ENCODE peak calls at places on chromosome 3, in six cellular contexts. R is testis, H is WTC11, U is body of pancreas, E is cardiac fibroblast, Z is mucosa of descending colon. T is an unnamed sample.

GRCh38 chr3:197692641-197693040 is 44.1 kb downstream of the RUBCN start:
- DNase-seq in R (no peak), U (no peak), Z (no peak), H (no peak), E (peak), T (no peak)

GRCh38 chr3:4356642-4357041 is 53.5 kb downstream of the SETMAR start:
- DNase-seq in U (no peak), R (no peak), E (no peak), H (no peak), Z (no peak), T (no peak)

GRCh38 chr3:48215876-48216275 is 7.4 kb upstream of the CAMP start:
- DNase-seq in H (no peak), R (peak), E (peak), Z (no peak), U (peak), T (no peak)

GRCh38 chr3:107297597-107297996 is 79.6 kb upstream of the CCDC54 start:
- DNase-seq in R (no peak), Z (no peak), H (no peak), E (no peak), U (no peak), T (no peak)

GRCh38 chr3:24101676-24102168 is 156.6 kb downstream of the NR1D2 start:
- DNase-seq in E (peak), R (no peak), Z (no peak), H (no peak), U (no peak), T (no peak)

GRCh38 chr3:190504354-190505125 is 9.3 kb upstream of the IL1RAP start:
- DNase-seq in E (peak), U (no peak), H (no peak), R (no peak), Z (no peak), T (no peak)

GRCh38 chr3:78728406-78729145 is 1039.2 kb downstream of the ROBO1 start:
- DNase-seq in H (no peak), Z (peak), U (peak), R (peak), E (peak), T (no peak)

GRCh38 chr3:178719036-178719635 is 182.9 kb downstream of the KCNMB2 start:
- DNase-seq in E (peak), H (no peak), Z (no peak), R (no peak), U (no peak), T (no peak)

GRCh38 chr3:181921220-181921619 is 209.5 kb downstream of the SOX2 start:
- DNase-seq in R (no peak), U (no peak), H (no peak), E (no peak), Z (no peak), T (no peak)

GRCh38 chr3:33099701-33100100 is 2.8 kb upstream of the GLB1 start:
- DNase-seq in U (no peak), R (no peak), E (no peak), H (no peak), Z (no peak), T (no peak)

GRCh38 chr3:9769426-9770275 is at the start of gene CAMK1:
- DNase-seq in E (peak), H (peak), R (peak), U (peak), Z (peak), T (peak)

GRCh38 chr3:195760345-195760983 is 39.7 kb downstream of the MUC20 start:
- DNase-seq in R (peak), E (peak), U (no peak), H (no peak), Z (peak), T (no peak)

GRCh38 chr3:32794487-32795308 is 23.1 kb upstream of the TRIM71 start:
- DNase-seq in Z (no peak), E (no peak), U (peak), R (no peak), H (no peak), T (no peak)

GRCh38 chr3:57382933-57383332 is 90.4 kb upstream of the ASB14 start:
- DNase-seq in H (no peak), U (no peak), R (no peak), E (peak), Z (no peak), T (no peak)

DNA sequence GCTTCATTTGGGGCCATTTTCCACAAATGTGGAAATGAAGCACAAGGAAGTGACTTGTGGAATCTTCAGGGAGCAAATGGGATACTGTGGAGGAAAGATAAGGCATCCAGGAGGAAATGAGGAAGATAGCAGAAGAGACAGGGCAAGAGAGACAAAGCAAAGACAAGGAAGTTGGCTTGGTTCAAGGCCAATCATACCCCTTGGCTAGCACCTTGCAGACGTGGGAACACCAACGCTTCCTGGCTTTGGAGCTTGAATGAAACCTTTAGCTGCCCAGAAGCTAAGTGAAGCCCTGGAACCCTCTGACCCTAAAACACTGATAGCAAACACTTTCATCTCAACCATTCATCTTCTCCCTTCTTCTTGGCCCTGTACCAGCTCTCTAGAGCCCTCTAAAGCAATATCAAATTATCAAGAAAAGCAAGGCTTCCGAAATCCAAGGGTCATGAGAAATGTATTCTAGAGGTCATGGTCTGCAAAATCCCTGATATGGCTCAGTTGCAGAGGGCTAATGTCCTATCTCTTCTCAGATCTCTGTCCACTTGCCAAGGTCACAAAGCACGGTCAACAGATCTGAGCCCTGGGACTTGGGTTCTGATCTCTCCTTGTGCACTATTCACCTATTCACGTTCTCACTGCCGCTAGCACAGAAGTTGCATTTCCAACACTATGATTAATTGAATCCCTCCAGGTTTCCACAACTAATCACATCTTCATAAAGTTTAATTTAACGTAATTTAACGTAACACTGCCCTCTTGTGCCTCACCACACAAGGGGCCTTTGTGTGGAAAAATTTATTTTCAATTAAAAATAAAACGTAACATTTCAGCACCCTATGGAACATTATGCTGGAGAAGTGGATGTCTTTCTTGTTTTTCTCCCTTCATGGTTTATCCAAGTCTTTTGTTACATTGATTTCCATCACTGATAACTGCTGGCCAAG is 557.6 kb upstream of the ADAMTS9 start:
- DNase-seq in R (no peak), H (no peak), Z (no peak), E (peak), U (no peak), T (peak)
- TF ChIP-seq CTCF in R (peak), H (no peak), Z (no peak), E (peak), U (peak), T (no peak)

DNA sequence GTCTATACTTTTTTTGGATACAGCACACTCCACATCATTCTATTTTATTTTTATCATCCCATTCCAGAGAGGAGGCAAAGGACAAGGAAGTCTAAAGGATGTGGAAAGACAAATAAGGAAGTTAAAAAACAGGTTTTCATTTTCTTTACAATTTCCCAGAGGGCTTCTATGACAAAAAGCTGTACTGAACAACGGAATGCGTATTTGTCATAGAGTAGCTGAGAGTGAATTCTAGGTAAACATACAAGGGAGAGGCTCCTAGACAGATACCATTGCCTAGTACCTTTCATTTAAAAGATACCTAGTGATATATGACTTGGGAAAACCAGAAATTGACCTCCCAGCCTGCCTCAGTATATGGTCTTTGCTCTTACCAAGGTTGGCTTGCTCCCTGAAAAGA is 341.7 kb downstream of the FHIT start:
- DNase-seq in E (no peak), Z (no peak), R (no peak), H (no peak), U (no peak), T (no peak)
- TF ChIP-seq CTCF in E (no peak), Z (no peak), R (no peak), H (no peak), U (no peak), T (no peak)

GRCh38 chr3:64444619-64445317 is 219.5 kb upstream of the PRICKLE2 start:
- DNase-seq in Z (no peak), E (no peak), U (no peak), R (no peak), H (peak), T (peak)
- TF ChIP-seq CTCF in Z (no peak), E (no peak), U (no peak), R (no peak), H (no peak), T (no peak)

GRCh38 chr3:14539384-14540208 is 546 bp downstream of the GRIP2 start:
- DNase-seq in R (no peak), H (no peak), Z (no peak), E (no peak), U (no peak), T (no peak)

GRCh38 chr3:14540821-14541385 is 761 bp upstream of the GRIP2 start:
- DNase-seq in H (no peak), R (no peak), E (no peak), Z (peak), U (no peak), T (no peak)

GRCh38 chr3:14541646-14542045 is 1.5 kb upstream of the GRIP2 start:
- DNase-seq in R (no peak), E (no peak), Z (no peak), H (no peak), U (no peak), T (no peak)

GRCh38 chr3:14538451-14539088 is 1.6 kb downstream of the GRIP2 start:
- DNase-seq in E (no peak), Z (no peak), U (no peak), H (no peak), R (no peak), T (no peak)

GRCh38 chr3:14540209-14540575 is at the start of gene GRIP2:
- DNase-seq in H (no peak), E (no peak), U (no peak), Z (no peak), R (no peak), T (no peak)
- TF ChIP-seq CTCF in H (no peak), E (no peak), U (no peak), Z (no peak), R (no peak), T (no peak)

DNA sequence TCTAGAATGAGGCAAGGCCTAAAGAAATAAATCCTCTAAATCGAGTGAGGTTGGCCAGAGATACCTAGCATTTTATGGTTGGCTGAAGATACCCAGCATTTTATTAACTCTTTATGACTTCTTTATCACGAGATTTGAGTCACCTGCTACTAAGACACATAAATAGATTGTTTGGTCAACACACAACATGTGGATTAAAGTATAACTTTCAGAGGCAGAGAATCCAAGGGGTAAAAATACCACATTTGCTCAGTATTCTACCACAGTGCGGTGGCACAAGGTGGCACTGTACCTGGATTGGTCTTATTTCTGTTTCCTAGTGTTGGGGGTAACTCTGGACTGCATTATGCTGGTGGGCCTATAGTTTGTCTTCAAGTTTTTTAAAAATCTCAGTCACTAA is 27.0 kb upstream of the VILL start:
- DNase-seq in H (no peak), R (no peak), Z (no peak), U (no peak), E (no peak), T (no peak)
- TF ChIP-seq CTCF in H (no peak), R (no peak), Z (no peak), U (no peak), E (no peak), T (no peak)

GRCh38 chr3:150227839-150228238 is 180.3 kb upstream of the TSC22D2 start:
- DNase-seq in Z (peak), U (peak), E (peak), R (peak), H (peak), T (peak)
- TF ChIP-seq CTCF in Z (peak), U (peak), E (peak), R (no peak), H (peak), T (peak)

GRCh38 chr3:52197842-52198625 is at the start of gene ALAS1:
- DNase-seq in H (peak), Z (peak), R (peak), U (peak), E (peak), T (peak)
- TF ChIP-seq CTCF in H (no peak), Z (peak), R (peak), U (peak), E (no peak), T (no peak)